ENCODE peak calls at places on chromosomes 6 and 20, in five cellular contexts. One of them, this sample, is unnamed.

GRCh38 chr6:69185276-69185675 is 550.2 kb downstream of the ADGRB3 start:
- DNase-seq in COR-L47: no peak
- DNase-seq in kidney tubule cell: no peak
- DNase-seq in M059J: no peak
- DNase-seq in HTR-8/SVneo: no peak
- DNase-seq in this sample: no peak

GRCh38 chr6:37646986-37647764 is 50.5 kb downstream of the MDGA1 start:
- DNase-seq in M059J: no peak
- DNase-seq in HTR-8/SVneo: no peak
- DNase-seq in kidney tubule cell: no peak
- DNase-seq in COR-L47: no peak
- DNase-seq in this sample: no peak

GRCh38 chr6:3743541-3743940 is 8.0 kb downstream of the PXDC1 start:
- DNase-seq in HTR-8/SVneo: no peak
- DNase-seq in COR-L47: no peak
- DNase-seq in kidney tubule cell: no peak
- DNase-seq in M059J: no peak
- DNase-seq in this sample: no peak

GRCh38 chr6:73644941-73645591 is 8.7 kb downstream of the SLC17A5 start:
- DNase-seq in M059J: no peak
- DNase-seq in HTR-8/SVneo: no peak
- DNase-seq in kidney tubule cell: no peak
- DNase-seq in COR-L47: no peak
- DNase-seq in this sample: no peak

GRCh38 chr6:10977231-10977968 is 66.7 kb downstream of the ELOVL2 start:
- DNase-seq in kidney tubule cell: no peak
- DNase-seq in COR-L47: no peak
- DNase-seq in HTR-8/SVneo: no peak
- DNase-seq in M059J: no peak
- DNase-seq in this sample: no peak

GRCh38 chr6:11121851-11122250 is 10.3 kb upstream of the ERVFRD-1 start:
- DNase-seq in COR-L47: no peak
- DNase-seq in M059J: no peak
- DNase-seq in HTR-8/SVneo: no peak
- DNase-seq in kidney tubule cell: no peak
- DNase-seq in this sample: no peak

GRCh38 chr6:5085638-5086293 is 625 bp downstream of the PPP1R3G start:
- DNase-seq in kidney tubule cell: peak; percentile 50
- DNase-seq in HTR-8/SVneo: no peak
- DNase-seq in COR-L47: no peak
- DNase-seq in M059J: peak; percentile 45
- DNase-seq in this sample: peak; percentile 42

GRCh38 chr6:170289108-170289931 is 1.6 kb downstream of the DLL1 start:
- DNase-seq in COR-L47: no peak
- DNase-seq in kidney tubule cell: no peak
- DNase-seq in HTR-8/SVneo: no peak
- DNase-seq in M059J: no peak
- DNase-seq in this sample: peak; percentile 27

GRCh38 chr20:37347347-37347823 is 1.4 kb downstream of the SRC start:
- DNase-seq in COR-L47: no peak
- DNase-seq in kidney tubule cell: no peak
- DNase-seq in M059J: no peak
- DNase-seq in HTR-8/SVneo: no peak
- DNase-seq in this sample: no peak

GRCh38 chr6:139251377-139252017 is 40.3 kb downstream of the TXLNB start:
- DNase-seq in COR-L47: no peak
- DNase-seq in kidney tubule cell: no peak
- DNase-seq in M059J: no peak
- DNase-seq in HTR-8/SVneo: no peak
- DNase-seq in this sample: no peak

GRCh38 chr6:113122060-113122459 is 735.1 kb upstream of the MARCKS start:
- DNase-seq in M059J: peak; percentile 99
- DNase-seq in COR-L47: no peak
- DNase-seq in kidney tubule cell: peak; percentile 98
- DNase-seq in HTR-8/SVneo: peak; percentile 50
- DNase-seq in this sample: peak; percentile 73

GRCh38 chr20:46027245-46027853 is 1.7 kb upstream of the SLC12A5 start:
- DNase-seq in kidney tubule cell: peak; percentile 50
- DNase-seq in COR-L47: no peak
- DNase-seq in M059J: peak; percentile 76
- DNase-seq in HTR-8/SVneo: peak; percentile 82
- DNase-seq in this sample: peak; percentile 73

GRCh38 chr6:159062564-159062945 is 17.8 kb upstream of the TAGAP start:
- DNase-seq in COR-L47: no peak
- DNase-seq in kidney tubule cell: no peak
- DNase-seq in M059J: no peak
- DNase-seq in HTR-8/SVneo: no peak
- DNase-seq in this sample: no peak

GRCh38 chr6:42141603-42142117 is 760 bp downstream of the C6orf132 start:
- DNase-seq in HTR-8/SVneo: no peak
- DNase-seq in COR-L47: no peak
- DNase-seq in kidney tubule cell: no peak
- DNase-seq in M059J: no peak
- DNase-seq in this sample: no peak

GRCh38 chr6:11685411-11686093 is 93.1 kb downstream of the ADTRP start:
- DNase-seq in M059J: peak; percentile 97
- DNase-seq in COR-L47: no peak
- DNase-seq in kidney tubule cell: peak; percentile 95
- DNase-seq in HTR-8/SVneo: peak; percentile 62
- DNase-seq in this sample: peak; percentile 90

GRCh38 chr20:25280051-25280573 is 32.2 kb downstream of the PYGB start:
- DNase-seq in M059J: no peak
- DNase-seq in HTR-8/SVneo: no peak
- DNase-seq in COR-L47: peak; percentile 94
- DNase-seq in kidney tubule cell: peak; percentile 20
- DNase-seq in this sample: no peak

GRCh38 chr20:14838663-14839650 is 501.5 kb upstream of the FLRT3 start:
- DNase-seq in kidney tubule cell: no peak
- DNase-seq in COR-L47: peak; percentile 16
- DNase-seq in M059J: no peak
- DNase-seq in HTR-8/SVneo: no peak
- DNase-seq in this sample: no peak

GRCh38 chr6:25435397-25435985 is 156.3 kb downstream of the CARMIL1 start:
- DNase-seq in M059J: no peak
- DNase-seq in HTR-8/SVneo: no peak
- DNase-seq in kidney tubule cell: no peak
- DNase-seq in COR-L47: no peak
- DNase-seq in this sample: peak; percentile 32

GRCh38 chr6:41367700-41368099 is 32.3 kb downstream of the NCR2 start:
- DNase-seq in COR-L47: peak; percentile 81
- DNase-seq in M059J: peak; percentile 60
- DNase-seq in kidney tubule cell: peak; percentile 58
- DNase-seq in HTR-8/SVneo: peak; percentile 85
- DNase-seq in this sample: peak; percentile 61

GRCh38 chr6:13717787-13718458 is 6.3 kb upstream of the RANBP9 start:
- DNase-seq in kidney tubule cell: no peak
- DNase-seq in COR-L47: no peak
- DNase-seq in HTR-8/SVneo: no peak
- DNase-seq in M059J: no peak
- DNase-seq in this sample: no peak

GRCh38 chr20:2585811-2586210 is 49.4 kb downstream of the TMC2 start:
- DNase-seq in HTR-8/SVneo: peak; percentile 34
- DNase-seq in COR-L47: no peak
- DNase-seq in M059J: peak; percentile 80
- DNase-seq in kidney tubule cell: peak; percentile 39
- DNase-seq in this sample: peak; percentile 48

GRCh38 chr6:30903236-30903635 is 4.8 kb upstream of the GTF2H4 start:
- DNase-seq in kidney tubule cell: no peak
- DNase-seq in COR-L47: no peak
- DNase-seq in HTR-8/SVneo: no peak
- DNase-seq in M059J: no peak
- DNase-seq in this sample: no peak

GRCh38 chr20:31835977-31836852 is 9.2 kb downstream of the FOXS1 start:
- DNase-seq in kidney tubule cell: peak; percentile 94
- DNase-seq in COR-L47: no peak
- DNase-seq in M059J: peak; percentile 99
- DNase-seq in HTR-8/SVneo: peak; percentile 96
- DNase-seq in this sample: peak; percentile 71

GRCh38 chr20:24830649-24831048 is 118.4 kb upstream of the CST7 start:
- DNase-seq in M059J: no peak
- DNase-seq in HTR-8/SVneo: no peak
- DNase-seq in COR-L47: no peak
- DNase-seq in kidney tubule cell: no peak
- DNase-seq in this sample: no peak

GRCh38 chr6:163243691-163244505 is 170.6 kb upstream of the QKI start:
- DNase-seq in HTR-8/SVneo: no peak
- DNase-seq in kidney tubule cell: no peak
- DNase-seq in COR-L47: no peak
- DNase-seq in M059J: peak; percentile 28
- DNase-seq in this sample: no peak

GRCh38 chr20:4369798-4370124 is 351.9 kb upstream of the PRND start:
- DNase-seq in M059J: no peak
- DNase-seq in COR-L47: no peak
- DNase-seq in HTR-8/SVneo: no peak
- DNase-seq in kidney tubule cell: no peak
- DNase-seq in this sample: peak; percentile 29

GRCh38 chr20:63973160-63973479 is 3.4 kb upstream of the ZNF512B start:
- DNase-seq in kidney tubule cell: no peak
- DNase-seq in HTR-8/SVneo: no peak
- DNase-seq in M059J: no peak
- DNase-seq in COR-L47: no peak
- DNase-seq in this sample: no peak

GRCh38 chr20:16821211-16822089 is 73.3 kb downstream of the OTOR start:
- DNase-seq in kidney tubule cell: peak; percentile 99
- DNase-seq in COR-L47: peak; percentile 25
- DNase-seq in HTR-8/SVneo: peak; percentile 6
- DNase-seq in M059J: peak; percentile 41
- DNase-seq in this sample: peak; percentile 57

GRCh38 chr6:127952831-127953230 is 52.0 kb upstream of the THEMIS start:
- DNase-seq in kidney tubule cell: no peak
- DNase-seq in COR-L47: no peak
- DNase-seq in M059J: no peak
- DNase-seq in HTR-8/SVneo: no peak
- DNase-seq in this sample: no peak

GRCh38 chr20:290081-290831 is at the start of gene C20orf96:
- DNase-seq in M059J: peak; percentile 98
- DNase-seq in COR-L47: peak; percentile 65
- DNase-seq in HTR-8/SVneo: peak; percentile 92
- DNase-seq in kidney tubule cell: peak; percentile 92
- DNase-seq in this sample: peak; percentile 88

GRCh38 chr6:56909115-56909907 is 45.6 kb upstream of the BEND6 start:
- DNase-seq in COR-L47: no peak
- DNase-seq in HTR-8/SVneo: no peak
- DNase-seq in M059J: peak; percentile 71
- DNase-seq in kidney tubule cell: peak; percentile 68
- DNase-seq in this sample: peak; percentile 41

GRCh38 chr20:62860391-62860923 is 1.2 kb downstream of the TCFL5 start:
- DNase-seq in kidney tubule cell: peak; percentile 27
- DNase-seq in COR-L47: peak; percentile 54
- DNase-seq in HTR-8/SVneo: peak; percentile 78
- DNase-seq in M059J: peak; percentile 25
- DNase-seq in this sample: peak; percentile 50

GRCh38 chr6:22062807-22063408 is 233.9 kb downstream of the PRL start:
- DNase-seq in kidney tubule cell: peak; percentile 25
- DNase-seq in HTR-8/SVneo: no peak
- DNase-seq in COR-L47: no peak
- DNase-seq in M059J: no peak
- DNase-seq in this sample: peak; percentile 41

GRCh38 chr6:34237316-34237721 is 646 bp downstream of the HMGA1 start:
- DNase-seq in COR-L47: peak; percentile 41
- DNase-seq in kidney tubule cell: peak; percentile 26
- DNase-seq in HTR-8/SVneo: no peak
- DNase-seq in M059J: no peak
- DNase-seq in this sample: no peak

GRCh38 chr20:59217162-59217561 is 53.5 kb downstream of the ZNF831 start:
- DNase-seq in HTR-8/SVneo: no peak
- DNase-seq in M059J: no peak
- DNase-seq in COR-L47: no peak
- DNase-seq in kidney tubule cell: no peak
- DNase-seq in this sample: no peak

GRCh38 chr20:61821698-61822097 is 244.0 kb downstream of the TAF4 start:
- DNase-seq in M059J: no peak
- DNase-seq in COR-L47: no peak
- DNase-seq in kidney tubule cell: peak; percentile 8
- DNase-seq in HTR-8/SVneo: no peak
- DNase-seq in this sample: no peak

GRCh38 chr6:133977983-133978895 is 25.2 kb downstream of the TBPL1 start:
- DNase-seq in kidney tubule cell: peak; percentile 22
- DNase-seq in M059J: peak; percentile 82
- DNase-seq in HTR-8/SVneo: peak; percentile 38
- DNase-seq in COR-L47: no peak
- DNase-seq in this sample: peak; percentile 85

This sample was measured in epithelial cell of esophagus.